ENCODE peak calls at places on chromosomes 16 and 17, in five cellular contexts. One of them, this sample, is unnamed.

GRCh38 chr16:82229800-82230619 is 60.0 kb upstream of the MPHOSPH6 start:
- DNase-seq in AG09309: peak; percentile 25
- DNase-seq in WTC11: peak; percentile 86
- DNase-seq in HAP-1: peak; percentile 88
- DNase-seq in activated naive CD8-positive, alpha-beta T cell treated with anti-CD3 and anti-CD28 coated beads for 36 hours: peak; percentile 43
- DNase-seq in this sample: peak; percentile 40

GRCh38 chr16:69397821-69398521 is 12.2 kb upstream of the TERF2 start:
- DNase-seq in AG09309: no peak
- DNase-seq in WTC11: peak; percentile 53
- DNase-seq in HAP-1: peak; percentile 62
- DNase-seq in activated naive CD8-positive, alpha-beta T cell treated with anti-CD3 and anti-CD28 coated beads for 36 hours: no peak
- DNase-seq in this sample: peak; percentile 75

GRCh38 chr16:68490829-68491575 is 42.7 kb upstream of the SMPD3 start:
- DNase-seq in WTC11: peak; percentile 22
- DNase-seq in HAP-1: no peak
- DNase-seq in activated naive CD8-positive, alpha-beta T cell treated with anti-CD3 and anti-CD28 coated beads for 36 hours: no peak
- DNase-seq in AG09309: peak; percentile 16
- DNase-seq in this sample: peak; percentile 25

GRCh38 chr16:57815987-57816745 is 13.9 kb upstream of the KIFC3 start:
- DNase-seq in HAP-1: no peak
- DNase-seq in AG09309: peak; percentile 83
- DNase-seq in activated naive CD8-positive, alpha-beta T cell treated with anti-CD3 and anti-CD28 coated beads for 36 hours: peak; percentile 40
- DNase-seq in WTC11: peak; percentile 64
- DNase-seq in this sample: peak; percentile 86

GRCh38 chr16:30417447-30418349 is 10.3 kb downstream of the ZNF771 start:
- DNase-seq in AG09309: no peak
- DNase-seq in WTC11: peak; percentile 88
- DNase-seq in activated naive CD8-positive, alpha-beta T cell treated with anti-CD3 and anti-CD28 coated beads for 36 hours: peak; percentile 92
- DNase-seq in HAP-1: peak; percentile 90
- DNase-seq in this sample: peak; percentile 76

GRCh38 chr17:81511800-81512559 is 619 bp downstream of the ACTG1 start:
- DNase-seq in activated naive CD8-positive, alpha-beta T cell treated with anti-CD3 and anti-CD28 coated beads for 36 hours: no peak
- DNase-seq in AG09309: no peak
- DNase-seq in HAP-1: peak; percentile 48
- DNase-seq in WTC11: no peak
- DNase-seq in this sample: no peak

GRCh38 chr16:27268376-27269299 is at the start of gene NSMCE1:
- DNase-seq in WTC11: peak; percentile 96
- DNase-seq in HAP-1: peak; percentile 98
- DNase-seq in activated naive CD8-positive, alpha-beta T cell treated with anti-CD3 and anti-CD28 coated beads for 36 hours: peak; percentile 96
- DNase-seq in AG09309: peak; percentile 73
- DNase-seq in this sample: peak; percentile 89

GRCh38 chr16:66427871-66428681 is 981 bp downstream of the BEAN1 start:
- DNase-seq in HAP-1: no peak
- DNase-seq in WTC11: peak; percentile 34
- DNase-seq in AG09309: no peak
- DNase-seq in activated naive CD8-positive, alpha-beta T cell treated with anti-CD3 and anti-CD28 coated beads for 36 hours: peak; percentile 12
- DNase-seq in this sample: no peak

GRCh38 chr17:76304226-76305134 is 3.6 kb downstream of the QRICH2 start:
- DNase-seq in activated naive CD8-positive, alpha-beta T cell treated with anti-CD3 and anti-CD28 coated beads for 36 hours: no peak
- DNase-seq in HAP-1: no peak
- DNase-seq in AG09309: no peak
- DNase-seq in WTC11: no peak
- DNase-seq in this sample: no peak

GRCh38 chr16:73050115-73051099 is 2.5 kb upstream of the ZFHX3 start:
- DNase-seq in activated naive CD8-positive, alpha-beta T cell treated with anti-CD3 and anti-CD28 coated beads for 36 hours: no peak
- DNase-seq in AG09309: no peak
- DNase-seq in WTC11: no peak
- DNase-seq in HAP-1: no peak
- DNase-seq in this sample: no peak

GRCh38 chr17:64627797-64628196 is 34.3 kb downstream of the SMURF2 start:
- DNase-seq in WTC11: no peak
- DNase-seq in AG09309: no peak
- DNase-seq in HAP-1: no peak
- DNase-seq in activated naive CD8-positive, alpha-beta T cell treated with anti-CD3 and anti-CD28 coated beads for 36 hours: no peak
- DNase-seq in this sample: no peak

GRCh38 chr17:80866050-80866793 is 125.4 kb upstream of the CHMP6 start:
- DNase-seq in activated naive CD8-positive, alpha-beta T cell treated with anti-CD3 and anti-CD28 coated beads for 36 hours: peak; percentile 69
- DNase-seq in AG09309: no peak
- DNase-seq in HAP-1: peak; percentile 82
- DNase-seq in WTC11: peak; percentile 77
- DNase-seq in this sample: no peak

GRCh38 chr17:77203846-77204245 is 63.1 kb downstream of the SEC14L1 start:
- DNase-seq in HAP-1: no peak
- DNase-seq in activated naive CD8-positive, alpha-beta T cell treated with anti-CD3 and anti-CD28 coated beads for 36 hours: no peak
- DNase-seq in WTC11: no peak
- DNase-seq in AG09309: no peak
- DNase-seq in this sample: no peak

GRCh38 chr16:81076566-81077076 is 417 bp downstream of the C16orf46 start:
- DNase-seq in activated naive CD8-positive, alpha-beta T cell treated with anti-CD3 and anti-CD28 coated beads for 36 hours: peak; percentile 86
- DNase-seq in HAP-1: peak; percentile 95
- DNase-seq in WTC11: peak; percentile 88
- DNase-seq in AG09309: peak; percentile 14
- DNase-seq in this sample: no peak

GRCh38 chr17:77320501-77321256 is 179.9 kb downstream of the SEC14L1 start:
- DNase-seq in AG09309: no peak
- DNase-seq in WTC11: peak; percentile 7
- DNase-seq in activated naive CD8-positive, alpha-beta T cell treated with anti-CD3 and anti-CD28 coated beads for 36 hours: no peak
- DNase-seq in HAP-1: peak; percentile 72
- DNase-seq in this sample: peak; percentile 64

GRCh38 chr16:22646948-22647556 is 136.4 kb downstream of the NPIPB5 start:
- DNase-seq in HAP-1: no peak
- DNase-seq in AG09309: no peak
- DNase-seq in activated naive CD8-positive, alpha-beta T cell treated with anti-CD3 and anti-CD28 coated beads for 36 hours: no peak
- DNase-seq in WTC11: no peak
- DNase-seq in this sample: no peak

GRCh38 chr17:74305865-74306654 is 20.0 kb upstream of the KIF19 start:
- DNase-seq in AG09309: no peak
- DNase-seq in WTC11: no peak
- DNase-seq in HAP-1: no peak
- DNase-seq in activated naive CD8-positive, alpha-beta T cell treated with anti-CD3 and anti-CD28 coated beads for 36 hours: no peak
- DNase-seq in this sample: no peak

GRCh38 chr17:49343273-49343672 is 18.8 kb downstream of the ZNF652 start:
- DNase-seq in AG09309: no peak
- DNase-seq in HAP-1: no peak
- DNase-seq in WTC11: no peak
- DNase-seq in activated naive CD8-positive, alpha-beta T cell treated with anti-CD3 and anti-CD28 coated beads for 36 hours: peak; percentile 14
- DNase-seq in this sample: no peak

GRCh38 chr16:24686678-24687077 is 42.8 kb upstream of the TNRC6A start:
- DNase-seq in AG09309: no peak
- DNase-seq in activated naive CD8-positive, alpha-beta T cell treated with anti-CD3 and anti-CD28 coated beads for 36 hours: no peak
- DNase-seq in HAP-1: peak; percentile 27
- DNase-seq in WTC11: no peak
- DNase-seq in this sample: no peak

GRCh38 chr16:700684-701584 is 4.7 kb downstream of the FBXL16 start:
- DNase-seq in HAP-1: peak; percentile 66
- DNase-seq in WTC11: peak; percentile 76
- DNase-seq in AG09309: no peak
- DNase-seq in activated naive CD8-positive, alpha-beta T cell treated with anti-CD3 and anti-CD28 coated beads for 36 hours: peak; percentile 66
- DNase-seq in this sample: no peak

GRCh38 chr16:87927195-87927562 is 9.2 kb downstream of the CA5A start:
- DNase-seq in HAP-1: no peak
- DNase-seq in WTC11: peak; percentile 31
- DNase-seq in activated naive CD8-positive, alpha-beta T cell treated with anti-CD3 and anti-CD28 coated beads for 36 hours: no peak
- DNase-seq in AG09309: no peak
- DNase-seq in this sample: no peak

GRCh38 chr17:63675231-63675606 is 24.7 kb downstream of the LIMD2 start:
- DNase-seq in AG09309: no peak
- DNase-seq in WTC11: no peak
- DNase-seq in activated naive CD8-positive, alpha-beta T cell treated with anti-CD3 and anti-CD28 coated beads for 36 hours: no peak
- DNase-seq in HAP-1: no peak
- DNase-seq in this sample: no peak

GRCh38 chr16:11824362-11824761 is 27.0 kb downstream of the RSL1D1 start:
- DNase-seq in activated naive CD8-positive, alpha-beta T cell treated with anti-CD3 and anti-CD28 coated beads for 36 hours: no peak
- DNase-seq in HAP-1: peak; percentile 38
- DNase-seq in WTC11: no peak
- DNase-seq in AG09309: no peak
- DNase-seq in this sample: peak; percentile 16

This sample was measured in GM04504.